ENCODE peak calls at places on chromosomes 12 and 14, in six cellular contexts. N is pons, X is GM04504, D is WTC11, R is hepatic stellate cell, A is mucosa of gallbladder. S is an unnamed sample.

GRCh38 chr14:69573841-69574265 is 818 bp downstream of the CCDC177 start:
- DNase-seq in N (no peak), X (no peak), D (peak; percentile 32), R (no peak), A (no peak), S (no peak)

GRCh38 chr12:103247531-103247930 is 248.2 kb downstream of the C12orf42 start:
- DNase-seq in N (no peak), X (no peak), D (no peak), R (no peak), A (no peak), S (no peak)

GRCh38 chr12:116882742-116883141 is 1.5 kb upstream of the HRK start:
- DNase-seq in N (peak; percentile 53), X (no peak), D (no peak), R (peak; percentile 67), A (no peak), S (no peak)

GRCh38 chr12:29427964-29428363 is 47.0 kb upstream of the ERGIC2 start:
- DNase-seq in N (no peak), X (no peak), D (no peak), R (no peak), A (no peak), S (no peak)

GRCh38 chr12:87866602-87867292 is 162.5 kb downstream of the C12orf50 start:
- DNase-seq in N (no peak), X (no peak), D (no peak), R (no peak), A (no peak), S (no peak)

GRCh38 chr12:124398578-124399227 is 103.8 kb downstream of the RFLNA start:
- DNase-seq in N (no peak), X (no peak), D (no peak), R (no peak), A (peak; percentile 58), S (peak; percentile 95)

GRCh38 chr14:93146119-93146518 is 30.4 kb upstream of the ITPK1 start:
- DNase-seq in N (no peak), X (no peak), D (no peak), R (no peak), A (no peak), S (no peak)

GRCh38 chr12:97541366-97541765 is 78.8 kb downstream of the RMST start:
- DNase-seq in N (no peak), X (no peak), D (no peak), R (no peak), A (no peak), S (no peak)

GRCh38 chr12:53985900-53986685 is 1.1 kb downstream of the HOXC10 start:
- DNase-seq in N (no peak), X (no peak), D (no peak), R (no peak), A (no peak), S (no peak)

GRCh38 chr14:21703357-21704339 is 30.0 kb upstream of the OR4E1 start:
- DNase-seq in N (no peak), X (no peak), D (no peak), R (no peak), A (no peak), S (no peak)

GRCh38 chr12:123150273-123150803 is 552 bp downstream of the PITPNM2 start:
- DNase-seq in N (no peak), X (no peak), D (peak; percentile 32), R (peak; percentile 55), A (no peak), S (peak; percentile 70)

GRCh38 chr14:101719708-101720107 is 41.8 kb upstream of the PPP2R5C start:
- DNase-seq in N (no peak), X (no peak), D (no peak), R (no peak), A (no peak), S (no peak)

GRCh38 chr14:49623941-49624806 is 3.6 kb downstream of the MGAT2 start:
- DNase-seq in N (no peak), X (no peak), D (no peak), R (no peak), A (no peak), S (no peak)

GRCh38 chr12:117045175-117045997 is 53.8 kb downstream of the TESC start:
- DNase-seq in N (peak; percentile 26), X (no peak), D (no peak), R (no peak), A (no peak), S (no peak)

GRCh38 chr12:68406134-68406576 is 74.0 kb upstream of the MDM1 start:
- DNase-seq in N (peak; percentile 72), X (peak; percentile 88), D (peak; percentile 18), R (peak; percentile 57), A (peak; percentile 91), S (peak; percentile 91)

GRCh38 chr14:99260652-99261551 is 11.1 kb downstream of the BCL11B start:
- DNase-seq in N (no peak), X (no peak), D (no peak), R (no peak), A (no peak), S (peak; percentile 39)

GRCh38 chr12:47808049-47808448 is 11.7 kb downstream of the HDAC7 start:
- DNase-seq in N (no peak), X (no peak), D (no peak), R (peak; percentile 44), A (no peak), S (no peak)

GRCh38 chr12:57592551-57593165 is 1.7 kb downstream of the PIP4K2C start:
- DNase-seq in N (no peak), X (no peak), D (no peak), R (no peak), A (no peak), S (no peak)

GRCh38 chr14:76918176-76918750 is 92.1 kb downstream of the LRRC74A start:
- DNase-seq in N (peak; percentile 79), X (peak; percentile 91), D (no peak), R (peak; percentile 70), A (peak; percentile 66), S (peak; percentile 87)

GRCh38 chr12:129762436-129762835 is 141.4 kb downstream of the TMEM132D start:
- DNase-seq in N (no peak), X (no peak), D (no peak), R (no peak), A (no peak), S (no peak)

GRCh38 chr14:51507556-51508511 is 143.9 kb upstream of the FRMD6 start:
- DNase-seq in N (peak; percentile 95), X (peak; percentile 93), D (no peak), R (no peak), A (peak; percentile 20), S (peak; percentile 93)

GRCh38 chr14:77316872-77317271 is 3.8 kb downstream of the POMT2 start:
- DNase-seq in N (no peak), X (no peak), D (no peak), R (no peak), A (peak; percentile 44), S (no peak)

GRCh38 chr12:92242917-92243316 is 97.3 kb upstream of the BTG1 start:
- DNase-seq in N (no peak), X (peak; percentile 47), D (no peak), R (no peak), A (no peak), S (no peak)

S was measured in tibial artery.